ENCODE peak calls at places on chromosomes 7 and 10, in eight cellular contexts. Q is keratinocyte, W is GM23248, J is neural progenitor cell, G is endothelial cell of umbilical vein, E is kidney, A is K562, M is SK-N-SH. Y is an unnamed sample.

GRCh38 chr10:70661623-70662361 is 10.5 kb upstream of the ADAMTS14 start:
- DNase-seq in J (no peak), W (no peak), A (no peak), E (no peak), Q (no peak), G (no peak), M (no peak), Y (no peak)

GRCh38 chr10:69684020-69684980 is 54.3 kb downstream of the FAM241B start:
- DNase-seq in E (peak; percentile 85), M (peak; percentile 39), W (peak; percentile 45), A (no peak), J (no peak), Q (peak; percentile 19), G (peak; percentile 42), Y (no peak)

GRCh38 chr7:92834661-92835139 is 1.7 kb downstream of the CDK6 start:
- DNase-seq in A (peak; percentile 35), J (peak; percentile 55), M (peak; percentile 62), W (peak; percentile 47), E (peak; percentile 74), Q (no peak), G (peak; percentile 28), Y (no peak)

GRCh38 chr10:34689053-34689452 is 126.0 kb downstream of the PARD3 start:
- DNase-seq in E (no peak), G (peak; percentile 44), M (no peak), Q (no peak), W (peak; percentile 83), J (no peak), A (no peak), Y (peak; percentile 20)

GRCh38 chr10:70782401-70783055 is 2.6 kb downstream of the TBATA start:
- DNase-seq in A (no peak), E (no peak), G (no peak), M (peak; percentile 4), J (no peak), Q (no peak), W (no peak), Y (no peak)

GRCh38 chr7:12716722-12717121 is 29.3 kb downstream of the ARL4A start:
- DNase-seq in J (peak; percentile 4), E (no peak), G (no peak), A (no peak), W (no peak), M (no peak), Q (no peak), Y (no peak)

GRCh38 chr10:73553316-73553715 is 37.8 kb downstream of the USP54 start:
- DNase-seq in A (no peak), Q (no peak), G (no peak), J (peak; percentile 82), E (no peak), M (no peak), W (no peak), Y (no peak)

GRCh38 chr7:68146970-68147369 is 1150.3 kb downstream of the TYW1 start:
- DNase-seq in W (no peak), E (no peak), M (peak; percentile 78), A (no peak), J (no peak), G (no peak), Q (no peak), Y (no peak)

GRCh38 chr10:23871211-23871610 is 337.7 kb upstream of the KIAA1217 start:
- DNase-seq in E (no peak), G (no peak), A (no peak), W (no peak), Q (no peak), M (no peak), J (no peak), Y (no peak)

GRCh38 chr10:46293832-46294640 is 7.2 kb downstream of the ANTXRL start:
- DNase-seq in Q (no peak), E (no peak), A (no peak), M (no peak), W (no peak), J (no peak), G (no peak), Y (peak; percentile 47)

GRCh38 chr7:67913604-67914003 is 917.0 kb downstream of the TYW1 start:
- DNase-seq in J (no peak), E (no peak), Q (peak; percentile 33), A (no peak), M (no peak), G (no peak), W (peak; percentile 4), Y (no peak)

GRCh38 chr10:97850446-97850845 is 803 bp downstream of the GOLGA7B start:
- DNase-seq in E (no peak), M (no peak), J (peak; percentile 53), Q (no peak), G (no peak), A (no peak), W (no peak), Y (no peak)

GRCh38 chr10:124076334-124076733 is 17.1 kb downstream of the CHST15 start:
- DNase-seq in W (no peak), Q (no peak), M (no peak), E (no peak), G (no peak), J (no peak), A (no peak), Y (no peak)

GRCh38 chr7:151432658-151433521 is 7.1 kb downstream of the CRYGN start:
- DNase-seq in W (no peak), M (peak; percentile 61), A (no peak), J (no peak), E (peak; percentile 55), Q (no peak), G (no peak), Y (peak; percentile 69)

GRCh38 chr7:118182618-118183253 is 1.2 kb upstream of the LSM8 start:
- DNase-seq in G (no peak), J (no peak), M (no peak), A (no peak), E (no peak), W (no peak), Q (no peak), Y (no peak)

GRCh38 chr7:32301427-32301826 is 188.8 kb downstream of the LSM5 start:
- DNase-seq in J (no peak), W (no peak), E (no peak), M (no peak), G (no peak), Q (no peak), A (no peak), Y (no peak)

GRCh38 chr7:32298403-32299132 is 191.6 kb downstream of the LSM5 start:
- DNase-seq in G (no peak), J (peak; percentile 62), W (peak; percentile 7), E (peak; percentile 71), A (no peak), Q (no peak), M (peak; percentile 43), Y (no peak)

GRCh38 chr7:32293833-32294232 is 196.3 kb downstream of the LSM5 start:
- DNase-seq in M (no peak), W (no peak), Q (no peak), J (no peak), G (no peak), A (no peak), E (no peak), Y (no peak)

GRCh38 chr7:32299133-32299702 is 191.0 kb downstream of the LSM5 start:
- DNase-seq in G (no peak), M (no peak), J (peak; percentile 60), E (peak; percentile 81), W (no peak), Q (no peak), A (no peak), Y (no peak)
- H3K9ac ChIP-seq in G (no peak overlapping the region), M (no peak overlapping the region), J (no peak overlapping the region), E (no peak overlapping the region), W (no peak overlapping the region), Q (no peak overlapping the region), A (no peak overlapping the region), Y (no peak overlapping the region)

DNA sequence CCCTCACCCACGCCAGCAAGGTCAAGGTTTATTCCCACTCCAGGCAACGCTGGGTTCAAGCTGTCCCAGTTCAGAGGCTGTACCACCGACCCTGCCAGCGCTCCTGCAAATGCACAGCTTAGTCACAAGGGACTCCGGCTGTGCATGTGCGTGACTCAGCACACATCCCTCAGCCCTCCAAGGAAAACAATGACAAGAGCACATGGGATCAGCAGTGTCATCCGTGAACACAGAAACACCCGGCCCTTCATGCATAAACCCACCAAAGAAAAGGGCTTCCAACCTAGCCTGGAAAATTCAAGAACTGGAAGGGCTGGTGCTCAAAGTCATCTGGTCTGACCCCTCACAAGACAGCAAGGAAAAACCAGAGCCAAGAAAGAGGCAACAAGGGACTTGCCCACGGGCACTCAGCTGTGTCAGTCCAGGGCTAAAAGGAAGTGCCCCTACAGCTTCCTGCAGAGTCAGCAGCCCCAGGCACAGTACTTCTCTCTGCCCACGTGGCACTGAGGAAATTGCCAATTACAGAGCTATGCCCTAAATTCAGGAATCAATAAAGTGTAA is 106.1 kb downstream of the KCNMA1 start:
- DNase-seq in W (peak; percentile 96), A (no peak), J (no peak), E (peak; percentile 86), G (peak; percentile 58), M (no peak), Q (peak; percentile 50), Y (peak; percentile 73)
- H3K9ac ChIP-seq in W (peak overlapping the region; percentile 74), A (no peak overlapping the region), J (no peak overlapping the region), E (no peak overlapping the region), G (no peak overlapping the region), M (peak overlapping the region; percentile 15), Q (peak overlapping the region; percentile 39), Y (peak overlapping the region; percentile 32)

DNA sequence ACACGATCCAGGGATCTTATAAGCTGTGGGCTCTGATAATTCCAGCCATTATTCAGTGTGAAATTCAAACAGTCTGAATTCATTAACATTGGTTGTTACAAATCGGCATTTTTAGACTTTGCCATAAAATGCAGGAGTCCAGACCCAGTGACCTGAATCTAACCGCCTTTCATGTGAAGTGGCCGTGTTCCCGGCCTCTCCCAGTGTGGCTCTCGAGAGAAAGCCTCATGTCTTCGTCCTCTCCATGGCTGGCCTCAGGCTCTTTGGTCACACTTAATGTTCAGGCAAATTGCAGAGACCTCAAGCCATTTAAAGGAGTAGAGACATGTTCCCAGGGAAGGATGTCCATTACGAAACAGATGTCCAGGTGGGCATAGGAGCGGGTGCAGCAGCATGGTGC is 59.3 kb downstream of the CTBP2 start:
- DNase-seq in G (no peak), J (no peak), E (no peak), A (no peak), W (no peak), Q (no peak), M (no peak), Y (no peak)
- H3K9ac ChIP-seq in G (no peak overlapping the region), J (no peak overlapping the region), E (no peak overlapping the region), A (no peak overlapping the region), W (no peak overlapping the region), Q (no peak overlapping the region), M (no peak overlapping the region), Y (no peak overlapping the region)

GRCh38 chr10:75400163-75400768 is 1.3 kb downstream of the ZNF503 start:
- DNase-seq in J (peak; percentile 56), Q (no peak), M (peak; percentile 74), E (peak; percentile 84), W (peak; percentile 69), G (peak; percentile 41), A (no peak), Y (no peak)

GRCh38 chr10:75402486-75403143 is 1.1 kb upstream of the ZNF503 start:
- DNase-seq in W (peak; percentile 60), G (no peak), E (peak; percentile 80), Q (no peak), J (peak; percentile 76), M (peak; percentile 58), A (no peak), Y (no peak)

GRCh38 chr10:75400769-75401568 is 595 bp downstream of the ZNF503 start:
- DNase-seq in E (peak; percentile 90), M (peak; percentile 78), W (peak; percentile 90), J (peak; percentile 72), G (peak; percentile 20), A (no peak), Q (no peak), Y (no peak)

GRCh38 chr10:75403144-75404022 is 1.8 kb upstream of the ZNF503 start:
- DNase-seq in M (peak; percentile 71), E (peak; percentile 82), W (peak; percentile 75), G (peak; percentile 19), A (no peak), J (peak; percentile 87), Q (no peak), Y (no peak)

GRCh38 chr10:75401569-75402485 is at the start of gene ZNF503:
- DNase-seq in J (peak; percentile 98), E (peak; percentile 99), G (peak; percentile 97), A (peak; percentile 53), M (peak; percentile 95), W (peak; percentile 99), Q (peak; percentile 46), Y (no peak)
- H3K9ac ChIP-seq in J (peak within 1 kb of the TSS; percentile 20), E (peak within 1 kb of the TSS; percentile 99), G (peak within 1 kb of the TSS; percentile 84), A (peak within 1 kb of the TSS; percentile 75), M (peak within 1 kb of the TSS; percentile 88), W (peak within 1 kb of the TSS; percentile 95), Q (peak within 1 kb of the TSS; percentile 85), Y (no peak within 1 kb of the TSS)